ENCODE peak calls at places on chromosomes 5 and 9, in four cellular contexts. N, O, K and I are unnamed samples.

GRCh38 chr5:36744041-36744677 is 132.4 kb upstream of the NIPBL start:
- DNase-seq in N (no peak), O (no peak), K (peak; percentile 26), I (peak; percentile 9)

GRCh38 chr5:81924467-81924866 is 47.4 kb upstream of the ATG10 start:
- DNase-seq in K (no peak), O (no peak), N (no peak), I (no peak)

GRCh38 chr9:117718085-117718484 is 13.9 kb downstream of the TLR4 start:
- DNase-seq in K (no peak), O (no peak), N (no peak), I (no peak)

GRCh38 chr9:72442212-72442607 is 77.2 kb upstream of the ZFAND5 start:
- DNase-seq in N (peak; percentile 50), K (peak; percentile 56), O (no peak), I (peak; percentile 84)

GRCh38 chr9:2800385-2801179 is 43.3 kb downstream of the PUM3 start:
- DNase-seq in O (peak; percentile 15), N (no peak), K (no peak), I (no peak)

GRCh38 chr5:40240111-40240510 is 439.6 kb upstream of the PTGER4 start:
- DNase-seq in K (no peak), O (no peak), N (no peak), I (peak; percentile 40)

GRCh38 chr9:35649431-35650340 is 1.0 kb downstream of the SIT1 start:
- DNase-seq in O (no peak), K (no peak), N (no peak), I (no peak)

GRCh38 chr5:144336191-144336590 is 165.5 kb downstream of the KCTD16 start:
- DNase-seq in N (no peak), K (no peak), O (no peak), I (no peak)

GRCh38 chr5:14917719-14918118 is 46.1 kb upstream of the ANKH start:
- DNase-seq in O (peak; percentile 44), K (no peak), N (no peak), I (peak; percentile 64)

GRCh38 chr5:57650360-57651069 is 167.9 kb upstream of the ACTBL2 start:
- DNase-seq in N (peak; percentile 57), K (peak; percentile 70), O (peak; percentile 5), I (peak; percentile 64)

GRCh38 chr9:93304574-93305496 is 120.9 kb downstream of the WNK2 start:
- DNase-seq in N (no peak), K (peak; percentile 64), O (peak; percentile 87), I (peak; percentile 50)

GRCh38 chr5:92435781-92436180 is 1052.7 kb upstream of the ARRDC3 start:
- DNase-seq in K (no peak), N (no peak), O (no peak), I (no peak)

GRCh38 chr5:113447651-113448050 is 12.9 kb upstream of the TSSK1B start:
- DNase-seq in N (no peak), K (no peak), O (peak; percentile 69), I (peak; percentile 38)

GRCh38 chr5:56815657-56816545 is 552 bp downstream of the MAP3K1 start:
- DNase-seq in O (peak; percentile 62), N (no peak), K (peak; percentile 21), I (no peak)

GRCh38 chr5:96629774-96630173 is 32.4 kb upstream of the CAST start:
- DNase-seq in N (peak; percentile 22), K (peak; percentile 62), O (no peak), I (peak; percentile 90)

GRCh38 chr9:136668983-136669790 is 6.5 kb downstream of the EGFL7 start:
- DNase-seq in K (peak; percentile 39), N (no peak), O (no peak), I (peak; percentile 22)

GRCh38 chr5:139897982-139898381 is 102.4 kb downstream of the PSD2 start:
- DNase-seq in O (no peak), K (no peak), N (no peak), I (no peak)

GRCh38 chr5:160508780-160509361 is 87.2 kb downstream of the PTTG1 start:
- DNase-seq in K (peak; percentile 60), N (peak; percentile 73), O (peak; percentile 70), I (peak; percentile 91)

GRCh38 chr5:139619861-139620260 is 28.3 kb upstream of the CXXC5 start:
- DNase-seq in K (no peak), O (no peak), N (no peak), I (no peak)

GRCh38 chr5:40787986-40788385 is 10.2 kb downstream of the PRKAA1 start:
- DNase-seq in K (no peak), O (no peak), N (no peak), I (no peak)

GRCh38 chr5:68245325-68245724 is 29.8 kb downstream of the PIK3R1 start:
- DNase-seq in O (no peak), N (no peak), K (no peak), I (no peak)

GRCh38 chr5:23820764-23821471 is 313.5 kb downstream of the PRDM9 start:
- DNase-seq in N (no peak), K (no peak), O (peak; percentile 1), I (peak; percentile 84)

GRCh38 chr9:98211260-98211659 is 18.8 kb upstream of the CORO2A start:
- DNase-seq in O (no peak), K (no peak), N (no peak), I (no peak)

GRCh38 chr5:113293613-113294340 is 141.0 kb downstream of the TSSK1B start:
- DNase-seq in K (peak; percentile 3), O (peak; percentile 51), N (no peak), I (peak; percentile 15)

GRCh38 chr5:96624631-96625030 is 37.5 kb upstream of the CAST start:
- DNase-seq in O (no peak), N (no peak), K (no peak), I (no peak)

GRCh38 chr9:12266758-12267157 is 426.4 kb upstream of the TYRP1 start:
- DNase-seq in O (no peak), N (no peak), K (no peak), I (no peak)

GRCh38 chr9:12274577-12274976 is 418.6 kb upstream of the TYRP1 start:
- DNase-seq in O (no peak), K (no peak), N (no peak), I (no peak)

GRCh38 chr9:12276451-12276850 is 416.7 kb upstream of the TYRP1 start:
- DNase-seq in O (no peak), N (no peak), K (no peak), I (no peak)

DNA sequence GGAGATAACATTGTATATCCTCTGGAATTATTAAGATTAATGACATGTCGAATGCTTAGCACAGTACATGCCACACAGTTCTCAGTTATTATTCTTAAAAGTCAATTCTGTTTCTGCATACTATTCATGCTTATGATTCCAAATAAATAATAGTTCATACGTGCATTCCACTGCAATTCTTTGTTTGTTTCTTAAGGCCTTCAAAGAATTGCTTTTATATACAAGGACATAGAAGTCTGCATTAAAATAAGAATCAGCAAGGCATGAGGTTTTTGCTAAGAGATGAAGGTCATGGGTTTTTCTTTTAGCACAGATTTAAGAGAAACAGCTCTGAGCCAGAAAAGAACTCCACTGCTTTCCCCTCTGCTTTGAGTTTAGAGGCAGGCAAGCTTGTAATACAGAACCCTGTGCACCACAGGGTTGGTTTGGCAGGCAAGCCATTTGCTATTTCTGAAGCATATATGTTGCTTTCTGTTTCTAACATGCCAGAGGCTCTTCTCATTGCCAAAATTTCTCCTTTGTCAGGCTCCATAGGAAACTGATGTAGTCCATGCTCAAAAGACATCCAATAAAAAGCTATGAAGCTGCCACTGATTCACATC is 420.6 kb upstream of the TYRP1 start:
- DNase-seq in K (no peak), N (no peak), O (no peak), I (no peak)
- H3K4me1 ChIP-seq in K (no peaks in the 10 kb centered on the region), N (no peaks in the 10 kb centered on the region), O (no peaks in the 10 kb centered on the region), I (no peaks in the 10 kb centered on the region)

DNA sequence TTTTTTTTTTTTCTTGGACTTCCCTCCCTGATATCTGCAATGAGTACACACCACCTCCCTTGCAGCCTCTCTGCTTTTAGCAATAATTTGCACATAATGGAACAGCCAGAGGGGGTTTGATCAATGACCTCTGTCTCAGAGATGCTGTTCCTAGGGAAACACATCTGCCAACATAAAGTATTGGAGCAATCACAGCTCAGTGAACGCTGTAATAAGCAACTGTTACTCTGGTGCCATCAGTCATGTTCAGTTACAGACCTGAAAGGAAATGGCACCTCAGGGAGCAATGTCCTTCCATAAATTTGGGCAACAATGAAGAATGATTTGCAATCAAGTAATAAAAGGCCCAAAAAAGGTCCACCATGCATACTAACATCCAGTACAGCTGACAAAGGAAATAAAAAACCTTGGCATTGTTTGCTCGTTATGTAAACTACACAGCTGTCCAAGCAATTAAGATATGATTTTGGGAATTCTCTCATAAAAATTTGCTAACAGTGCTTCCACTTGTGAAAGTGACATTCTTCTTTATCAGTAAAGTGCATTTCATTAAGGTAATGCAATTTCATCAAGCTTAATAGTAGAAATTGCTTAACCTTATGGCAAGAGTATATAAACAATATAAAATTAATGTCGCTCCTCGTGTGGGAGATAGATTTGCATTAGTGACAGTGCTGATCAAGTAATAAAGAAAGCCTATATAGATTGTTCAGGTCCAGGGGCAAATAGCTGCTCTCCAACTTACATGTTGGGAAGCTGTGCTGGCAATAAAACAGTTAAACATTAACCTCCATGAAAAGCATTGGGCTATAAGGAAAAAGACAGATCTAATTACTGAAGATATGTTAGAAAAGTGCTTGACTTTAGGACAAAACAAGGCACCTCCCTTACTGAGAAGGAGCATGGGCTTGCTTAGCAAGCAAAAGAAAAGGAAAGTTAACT is 167.7 kb downstream of the RASEF start:
- DNase-seq in N (no peak), K (no peak), O (peak; percentile 41), I (no peak)
- H3K9me2 ChIP-seq in N (no peaks in the 10 kb centered on the region), K (no peaks in the 10 kb centered on the region), O (no peaks in the 10 kb centered on the region), I (no peaks in the 10 kb centered on the region)

GRCh38 chr9:5608298-5609254 is 20.3 kb upstream of the RIC1 start:
- DNase-seq in N (no peak), K (no peak), O (no peak), I (no peak)
- H3K4me3 ChIP-seq in N (no peak overlapping the region), K (no peak overlapping the region), O (no peak overlapping the region), I (no peak overlapping the region)

DNA sequence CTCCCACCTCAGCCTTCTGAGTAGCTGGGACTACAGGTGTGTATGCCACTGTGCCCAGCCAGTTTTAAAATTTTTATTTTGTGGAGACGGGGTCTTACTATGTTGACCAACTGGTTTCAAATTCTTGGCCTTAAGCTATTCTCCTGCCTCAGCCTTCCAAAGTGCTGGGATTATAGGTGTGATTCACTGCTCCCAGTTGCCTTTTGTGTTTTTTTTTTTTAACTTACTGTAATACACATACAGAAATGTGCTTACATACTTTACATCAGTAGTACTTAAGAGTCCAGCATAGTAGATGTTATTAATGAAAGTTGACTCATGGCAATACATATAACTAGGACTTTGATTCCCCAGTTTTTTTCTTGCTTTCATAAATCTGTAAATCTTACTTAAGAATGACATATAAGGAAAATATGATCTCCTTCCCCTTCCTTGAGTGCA is 4.7 kb downstream of the MAN2A1 start:
- DNase-seq in O (no peak), K (peak; percentile 32), N (no peak), I (peak; percentile 75)
- H3K4me1 ChIP-seq in O (peaks cover 31% of the 10 kb centered on the region), K (peaks cover 35% of the 10 kb centered on the region), N (peaks cover 4% of the 10 kb centered on the region), I (peaks cover 37% of the 10 kb centered on the region)

GRCh38 chr5:116914869-116915504 is 340.4 kb upstream of the SEMA6A start:
- DNase-seq in K (no peak), O (no peak), N (no peak), I (no peak)
- H3K9me2 ChIP-seq in K (no peaks in the 10 kb centered on the region), O (no peaks in the 10 kb centered on the region), N (no peaks in the 10 kb centered on the region), I (no peaks in the 10 kb centered on the region)